ENCODE peak calls at places on chromosome 12, in six cellular contexts. A is neuronal stem cell, I is H9, P is trophoblast cell, G is mesenchymal stem cell, B is H1. V is an unnamed sample.
A peak's percentile ranks its signal among the peaks of the same experiment; 100 is the strongest.

GRCh38 chr12:54287316-54288157 is 7.0 kb downstream of the HNRNPA1 start:
- DNase-seq in P (peak; percentile 24), G (no peak), A (no peak), I (peak; percentile 48), B (no peak), V (no peak)

GRCh38 chr12:113981876-113982275 is 15.8 kb upstream of the RBM19 start:
- DNase-seq in B (no peak), I (no peak), P (no peak), G (no peak), A (no peak), V (no peak)

GRCh38 chr12:109434556-109434955 is 42.5 kb downstream of the KCTD10 start:
- DNase-seq in A (no peak), P (no peak), G (no peak), I (no peak), B (no peak), V (no peak)

GRCh38 chr12:107912421-107913004 is 138.0 kb downstream of the ASCL4 start:
- DNase-seq in I (peak; percentile 89), P (peak; percentile 13), G (no peak), A (peak; percentile 64), B (peak; percentile 98), V (no peak)

GRCh38 chr12:56749364-56749763 is 2.8 kb downstream of the PRIM1 start:
- DNase-seq in A (no peak), G (no peak), P (no peak), B (no peak), I (no peak), V (no peak)

GRCh38 chr12:95788637-95789036 is 1.9 kb downstream of the NTN4 start:
- DNase-seq in I (no peak), G (peak; percentile 47), A (no peak), P (peak; percentile 49), B (no peak), V (peak; percentile 68)

GRCh38 chr12:3809357-3810015 is 56.6 kb upstream of the CRACR2A start:
- DNase-seq in P (peak; percentile 92), B (no peak), G (no peak), A (no peak), I (no peak), V (no peak)

GRCh38 chr12:117718141-117718540 is 250.6 kb downstream of the KSR2 start:
- DNase-seq in B (no peak), G (no peak), I (no peak), P (no peak), A (no peak), V (no peak)

GRCh38 chr12:116855744-116856470 is 25.3 kb downstream of the HRK start:
- DNase-seq in I (no peak), A (no peak), B (no peak), P (peak; percentile 61), G (no peak), V (no peak)

GRCh38 chr12:38905480-38906351 is at the start of gene CPNE8:
- DNase-seq in B (no peak), I (peak; percentile 75), G (peak; percentile 94), A (peak; percentile 52), P (peak; percentile 79), V (no peak)

GRCh38 chr12:109734219-109735000 is 20.8 kb downstream of the FAM222A start:
- DNase-seq in G (peak; percentile 52), B (peak; percentile 63), I (peak; percentile 90), A (no peak), P (no peak), V (peak; percentile 1)

GRCh38 chr12:4289334-4289878 is 15.8 kb downstream of the CCND2 start:
- DNase-seq in I (no peak), G (no peak), B (no peak), A (no peak), P (no peak), V (no peak)

GRCh38 chr12:111253213-111253612 is 115.7 kb downstream of the PHETA1 start:
- DNase-seq in A (no peak), B (no peak), I (no peak), G (no peak), P (no peak), V (no peak)

GRCh38 chr12:92457458-92458195 is 245.2 kb upstream of the PLEKHG7 start:
- DNase-seq in P (no peak), G (no peak), I (no peak), A (no peak), B (no peak), V (no peak)

GRCh38 chr12:92452763-92453162 is 250.0 kb upstream of the PLEKHG7 start:
- DNase-seq in A (no peak), G (no peak), P (no peak), I (no peak), B (no peak), V (no peak)
- H3K14ac ChIP-seq in A (no peak overlapping the region), G (no peak overlapping the region), P (no peak overlapping the region), I (no peak overlapping the region), B (no peak overlapping the region), V (no peak overlapping the region)

GRCh38 chr12:90292183-90292582 is 583.5 kb upstream of the ATP2B1 start:
- DNase-seq in A (no peak), I (no peak), B (no peak), G (no peak), P (no peak), V (no peak)

GRCh38 chr12:90290980-90291975 is 582.6 kb upstream of the ATP2B1 start:
- DNase-seq in P (no peak), A (no peak), B (no peak), I (peak; percentile 39), G (no peak), V (no peak)

GRCh38 chr12:90287585-90287984 is 578.9 kb upstream of the ATP2B1 start:
- DNase-seq in B (no peak), I (no peak), A (no peak), P (no peak), G (peak; percentile 6), V (no peak)
- H3K14ac ChIP-seq in B (no peak overlapping the region), I (no peak overlapping the region), A (no peak overlapping the region), P (no peak overlapping the region), G (no peak overlapping the region), V (no peak overlapping the region)

DNA sequence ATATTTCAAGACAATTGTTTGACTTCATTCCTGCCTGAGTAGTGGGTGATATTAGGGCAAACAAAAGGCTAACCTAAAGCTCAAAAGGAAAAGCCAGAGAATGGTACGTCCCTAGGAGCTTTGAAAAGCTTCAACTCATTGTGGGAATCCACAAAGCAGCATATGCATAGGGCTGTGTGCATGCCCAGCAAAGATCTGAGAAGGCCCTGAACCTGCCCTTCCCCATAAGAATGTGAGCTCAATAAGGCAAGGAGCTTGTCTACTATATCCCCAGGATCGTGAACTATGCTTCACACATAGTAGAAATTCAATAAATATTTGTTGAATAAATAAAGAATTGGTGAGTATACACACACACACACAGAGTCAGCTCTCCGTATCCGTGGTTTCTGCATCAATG is 19.1 kb upstream of the RAD52 start:
- DNase-seq in I (no peak), B (no peak), P (peak; percentile 48), A (no peak), G (no peak), V (no peak)
- H3K14ac ChIP-seq in I (no peak overlapping the region), B (no peak overlapping the region), P (no peak overlapping the region), A (no peak overlapping the region), G (no peak overlapping the region), V (no peak overlapping the region)

DNA sequence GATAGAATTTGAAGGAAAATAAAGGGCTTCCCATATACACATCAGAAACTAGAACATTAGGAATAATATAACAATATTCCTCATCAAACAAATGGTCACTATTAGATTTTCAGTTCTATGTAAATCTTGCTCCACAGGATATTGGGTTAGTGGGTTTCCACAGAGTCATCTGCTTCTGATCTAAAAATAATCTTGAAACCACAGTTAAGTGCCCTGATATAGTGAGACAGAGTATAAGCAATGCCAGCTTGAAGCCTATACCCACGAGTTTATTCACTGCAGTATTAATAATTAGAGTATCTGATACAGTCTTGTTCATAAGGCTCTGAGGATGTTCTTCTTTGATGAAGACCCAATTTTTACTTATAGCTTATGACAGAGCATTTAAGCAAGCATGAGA is 74.5 kb upstream of the ATF7IP start:
- DNase-seq in B (no peak), P (no peak), A (no peak), I (no peak), G (no peak), V (no peak)
- H3K14ac ChIP-seq in B (no peak overlapping the region), P (no peak overlapping the region), A (no peak overlapping the region), I (no peak overlapping the region), G (no peak overlapping the region), V (no peak overlapping the region)

V was measured in IMR-90.